ENCODE peak calls at places on chromosome 19, in nine cellular contexts. G is AG09319; L is lower leg skin; H is AG09309; Z is H9; Y is activated B cell treated with CpG ODN at 0.5 μM for 24 hours; T is activated CD8-positive, alpha-beta T cell treated with anti-CD3 and anti-CD28 coated beads for 36 hours; K is upper lobe of right lung; J is glutamatergic neuron. M is an unnamed sample.

GRCh38 chr19:55635856-55636440 is 4.9 kb upstream of the ZNF580 start:
- DNase-seq in G (no peak), L (no peak), H (no peak), Z (no peak), Y (no peak), T (no peak), K (no peak), J (no peak), M (no peak)

GRCh38 chr19:58319241-58319640 is 7.6 kb upstream of the ZSCAN22 start:
- DNase-seq in G (no peak), L (no peak), H (no peak), Z (no peak), Y (no peak), T (no peak), K (no peak), J (no peak), M (no peak)

GRCh38 chr19:50478901-50479715 is 2.5 kb upstream of the GARIN5A start:
- DNase-seq in G (peak; percentile 1), L (no peak), H (no peak), Z (peak; percentile 83), Y (no peak), T (peak; percentile 32), K (peak; percentile 63), J (peak; percentile 67), M (peak; percentile 56)

GRCh38 chr19:14096272-14096992 is 5.9 kb upstream of the SAMD1 start:
- DNase-seq in G (no peak), L (no peak), H (no peak), Z (no peak), Y (no peak), T (no peak), K (no peak), J (no peak), M (no peak)

GRCh38 chr19:9741476-9742171 is 26.9 kb downstream of the ZNF846 start:
- DNase-seq in G (no peak), L (no peak), H (no peak), Z (no peak), Y (no peak), T (no peak), K (no peak), J (no peak), M (peak; percentile 7)

GRCh38 chr19:33595783-33596182 is 26.0 kb upstream of the CHST8 start:
- DNase-seq in G (no peak), L (no peak), H (no peak), Z (no peak), Y (no peak), T (no peak), K (no peak), J (no peak), M (no peak)

GRCh38 chr19:45069056-45069455 is 7.2 kb downstream of the ZNF296 start:
- DNase-seq in G (no peak), L (no peak), H (no peak), Z (peak; percentile 84), Y (no peak), T (no peak), K (no peak), J (peak; percentile 46), M (peak; percentile 62)

GRCh38 chr19:45528149-45528743 is 21.0 kb downstream of the VASP start:
- DNase-seq in G (no peak), L (no peak), H (no peak), Z (peak; percentile 83), Y (no peak), T (no peak), K (no peak), J (no peak), M (peak; percentile 60)

GRCh38 chr19:45283443-45284033 is 32.5 kb downstream of the MARK4 start:
- DNase-seq in G (no peak), L (no peak), H (no peak), Z (no peak), Y (no peak), T (no peak), K (no peak), J (no peak), M (no peak)

GRCh38 chr19:41671481-41671880 is 16.6 kb downstream of the CEACAM7 start:
- DNase-seq in G (no peak), L (no peak), H (no peak), Z (no peak), Y (no peak), T (no peak), K (no peak), J (no peak), M (no peak)

GRCh38 chr19:4374451-4375163 is 25.7 kb downstream of the SH3GL1 start:
- DNase-seq in G (peak; percentile 70), L (peak; percentile 77), H (peak; percentile 44), Z (peak; percentile 59), Y (no peak), T (no peak), K (peak; percentile 83), J (no peak), M (peak; percentile 98)

GRCh38 chr19:19749332-19750130 is 16.6 kb upstream of the ZNF14 start:
- DNase-seq in G (no peak), L (no peak), H (no peak), Z (no peak), Y (no peak), T (no peak), K (no peak), J (no peak), M (no peak)

GRCh38 chr19:18249834-18250233 is 23.6 kb upstream of the PDE4C start:
- DNase-seq in G (no peak), L (no peak), H (no peak), Z (no peak), Y (no peak), T (no peak), K (no peak), J (no peak), M (no peak)

GRCh38 chr19:13849277-13849676 is 27.7 kb upstream of the NANOS3 start:
- DNase-seq in G (no peak), L (no peak), H (no peak), Z (peak; percentile 30), Y (no peak), T (no peak), K (no peak), J (no peak), M (no peak)

GRCh38 chr19:677201-677600 is 1.0 kb downstream of the FSTL3 start:
- DNase-seq in G (peak; percentile 44), L (no peak), H (peak; percentile 25), Z (no peak), Y (no peak), T (no peak), K (peak; percentile 86), J (no peak), M (peak; percentile 82)

GRCh38 chr19:35553385-35554000 is 8.1 kb downstream of the TMEM147 start:
- DNase-seq in G (no peak), L (no peak), H (no peak), Z (no peak), Y (no peak), T (no peak), K (no peak), J (no peak), M (no peak)

GRCh38 chr19:46714523-46715106 is 2.3 kb downstream of the PRKD2 start:
- DNase-seq in G (no peak), L (no peak), H (no peak), Z (no peak), Y (peak; percentile 60), T (peak; percentile 84), K (no peak), J (no peak), M (no peak)

GRCh38 chr19:2372076-2372612 is 12.1 kb downstream of the TMPRSS9 start:
- DNase-seq in G (no peak), L (no peak), H (no peak), Z (no peak), Y (no peak), T (no peak), K (no peak), J (no peak), M (no peak)

GRCh38 chr19:53883741-53884140 is 1.7 kb downstream of the PRKCG start:
- DNase-seq in G (no peak), L (no peak), H (no peak), Z (no peak), Y (no peak), T (no peak), K (no peak), J (no peak), M (no peak)

GRCh38 chr19:53883231-53883661 is 1.2 kb downstream of the PRKCG start:
- DNase-seq in G (no peak), L (no peak), H (no peak), Z (no peak), Y (no peak), T (peak; percentile 36), K (no peak), J (peak; percentile 62), M (no peak)

GRCh38 chr19:53880716-53881481 is 1.1 kb upstream of the PRKCG start:
- DNase-seq in G (no peak), L (no peak), H (no peak), Z (peak; percentile 70), Y (no peak), T (no peak), K (no peak), J (no peak), M (peak; percentile 26)

GRCh38 chr19:53882391-53883050 is 524 bp downstream of the PRKCG start:
- DNase-seq in G (no peak), L (no peak), H (no peak), Z (no peak), Y (no peak), T (no peak), K (no peak), J (peak; percentile 25), M (no peak)

GRCh38 chr19:53881482-53882390 is at the start of gene PRKCG:
- DNase-seq in G (no peak), L (no peak), H (no peak), Z (peak; percentile 77), Y (peak; percentile 52), T (peak; percentile 70), K (peak; percentile 74), J (peak; percentile 81), M (peak; percentile 59)
- TF ChIP-seq CTCF in G (peak; percentile 35), L (no peak), H (peak; percentile 38), Z (peak; percentile 52), Y (no peak), T (peak; percentile 60), K (peak; percentile 50), J (peak; percentile 50), M (peak; percentile 48)

DNA sequence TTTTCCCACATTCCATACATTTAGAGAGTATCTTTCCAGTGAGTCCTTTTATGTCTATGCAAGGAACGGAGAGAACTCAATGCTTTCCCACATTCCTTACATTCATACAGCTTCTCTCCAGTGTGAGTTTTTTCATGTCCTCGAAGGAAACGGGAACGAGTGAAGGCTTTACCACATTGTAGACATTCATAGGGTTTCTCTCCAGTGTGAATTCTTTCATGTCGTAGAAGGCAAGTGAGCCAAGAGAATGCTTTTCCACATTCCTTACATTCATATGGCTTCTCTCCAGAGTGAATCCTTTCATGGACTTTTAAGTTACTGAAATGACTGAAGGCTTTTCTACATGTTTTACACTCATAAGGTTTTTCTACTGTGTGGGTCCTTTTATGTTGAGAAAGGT is 17.1 kb downstream of the ZNF823 start:
- DNase-seq in G (no peak), L (no peak), H (no peak), Z (no peak), Y (no peak), T (no peak), K (no peak), J (no peak), M (no peak)
- TF ChIP-seq CTCF in G (no peak), L (no peak), H (no peak), Z (no peak), Y (no peak), T (no peak), K (no peak), J (no peak), M (no peak)

GRCh38 chr19:54159352-54160181 is at the start of gene LENG1:
- DNase-seq in G (peak; percentile 100), L (peak; percentile 100), H (peak; percentile 100), Z (peak; percentile 100), Y (peak; percentile 84), T (peak; percentile 100), K (peak; percentile 98), J (peak; percentile 94), M (peak; percentile 100)
- TF ChIP-seq CTCF in G (peak; percentile 15), L (no peak), H (peak; percentile 22), Z (peak; percentile 52), Y (no peak), T (no peak), K (peak; percentile 39), J (no peak), M (peak; percentile 22)

GRCh38 chr19:5466072-5466471 is 10.9 kb downstream of the ZNRF4 start:
- DNase-seq in G (no peak), L (no peak), H (no peak), Z (no peak), Y (no peak), T (no peak), K (no peak), J (no peak), M (no peak)
- TF ChIP-seq CTCF in G (no peak), L (no peak), H (no peak), Z (no peak), Y (no peak), T (no peak), K (no peak), J (no peak), M (no peak)

M was measured in foreskin fibroblast.